ENCODE peak calls at places on chromosome 7, in five cellular contexts. H is IMR-90, A is mesenchymal stem cell, C is trophoblast cell, V is H1. W is an unnamed sample.

GRCh38 chr7:2708547-2709310 is 20.7 kb downstream of the AMZ1 start:
- DNase-seq in H (no peak), A (no peak), C (peak; percentile 92), V (no peak), W (no peak)

GRCh38 chr7:158283016-158283974 is 304.3 kb downstream of the PTPRN2 start:
- DNase-seq in H (no peak), A (no peak), C (no peak), V (peak; percentile 41), W (no peak)

GRCh38 chr7:157379493-157379892 is 42.7 kb downstream of the DNAJB6 start:
- DNase-seq in H (no peak), A (no peak), C (no peak), V (no peak), W (no peak)

GRCh38 chr7:90119178-90119971 is 34.9 kb upstream of the STEAP1 start:
- DNase-seq in H (peak; percentile 1), A (no peak), C (no peak), V (peak; percentile 73), W (no peak)

GRCh38 chr7:77903597-77903996 is 105.0 kb downstream of the PHTF2 start:
- DNase-seq in H (peak; percentile 2), A (no peak), C (no peak), V (no peak), W (no peak)

GRCh38 chr7:37665352-37666022 is 18.1 kb upstream of the GPR141 start:
- DNase-seq in H (no peak), A (no peak), C (no peak), V (no peak), W (no peak)

GRCh38 chr7:17370901-17371550 is 72.6 kb downstream of the AHR start:
- DNase-seq in H (peak; percentile 18), A (peak; percentile 48), C (no peak), V (no peak), W (no peak)

GRCh38 chr7:90655566-90655965 is 59.4 kb downstream of the CDK14 start:
- DNase-seq in H (peak; percentile 94), A (peak; percentile 80), C (no peak), V (no peak), W (no peak)

GRCh38 chr7:157671358-157672255 is 334.8 kb downstream of the DNAJB6 start:
- DNase-seq in H (no peak), A (no peak), C (no peak), V (peak; percentile 38), W (peak; percentile 73)

GRCh38 chr7:74087791-74088453 is 4.3 kb downstream of the LIMK1 start:
- DNase-seq in H (no peak), A (no peak), C (peak; percentile 38), V (no peak), W (no peak)

GRCh38 chr7:74083928-74084721 is 521 bp downstream of the LIMK1 start:
- DNase-seq in H (peak; percentile 59), A (peak; percentile 76), C (no peak), V (peak; percentile 67), W (no peak)

GRCh38 chr7:74082770-74083116 is 861 bp upstream of the LIMK1 start:
- DNase-seq in H (no peak), A (no peak), C (no peak), V (no peak), W (no peak)

GRCh38 chr7:74084722-74085578 is 1.3 kb downstream of the LIMK1 start:
- DNase-seq in H (no peak), A (peak; percentile 13), C (no peak), V (no peak), W (no peak)

GRCh38 chr7:74083117-74083876 is at the start of gene LIMK1:
- DNase-seq in H (peak; percentile 79), A (peak; percentile 85), C (peak; percentile 52), V (peak; percentile 86), W (peak; percentile 84)
- H4K8ac ChIP-seq in H (peak within 1 kb of the TSS; percentile 64), A (peak within 1 kb of the TSS; percentile 87), C (peak within 1 kb of the TSS; percentile 81), V (peak within 1 kb of the TSS; percentile 92), W (peak within 1 kb of the TSS; percentile 52)

GRCh38 chr7:5423272-5423843 is at the start of gene TNRC18:
- DNase-seq in H (no peak), A (no peak), C (no peak), V (peak; percentile 77), W (no peak)

GRCh38 chr7:5424689-5425506 is 1.3 kb upstream of the TNRC18 start:
- DNase-seq in H (peak; percentile 33), A (peak; percentile 51), C (no peak), V (no peak), W (no peak)

GRCh38 chr7:5423844-5424688 is 432 bp upstream of the TNRC18 start:
- DNase-seq in H (peak; percentile 99), A (peak; percentile 99), C (peak; percentile 97), V (peak; percentile 90), W (peak; percentile 99)

GRCh38 chr7:5426226-5426475 is 2.5 kb upstream of the TNRC18 start:
- DNase-seq in H (peak; percentile 66), A (peak; percentile 75), C (no peak), V (no peak), W (no peak)

GRCh38 chr7:5425507-5426225 is 2.0 kb upstream of the TNRC18 start:
- DNase-seq in H (peak; percentile 89), A (peak; percentile 93), C (peak; percentile 67), V (peak; percentile 80), W (peak; percentile 83)
- H3K14ac ChIP-seq in H (peak overlapping the region; percentile 99), A (peak overlapping the region; percentile 98), C (peak overlapping the region; percentile 92), V (no peak overlapping the region), W (peak overlapping the region; percentile 12)

GRCh38 chr7:70455925-70456324 is 676.0 kb upstream of the GALNT17 start:
- DNase-seq in H (no peak), A (no peak), C (no peak), V (no peak), W (no peak)
- H3K4me3 ChIP-seq in H (no peak overlapping the region), A (no peak overlapping the region), C (no peak overlapping the region), V (no peak overlapping the region), W (no peak overlapping the region)

DNA sequence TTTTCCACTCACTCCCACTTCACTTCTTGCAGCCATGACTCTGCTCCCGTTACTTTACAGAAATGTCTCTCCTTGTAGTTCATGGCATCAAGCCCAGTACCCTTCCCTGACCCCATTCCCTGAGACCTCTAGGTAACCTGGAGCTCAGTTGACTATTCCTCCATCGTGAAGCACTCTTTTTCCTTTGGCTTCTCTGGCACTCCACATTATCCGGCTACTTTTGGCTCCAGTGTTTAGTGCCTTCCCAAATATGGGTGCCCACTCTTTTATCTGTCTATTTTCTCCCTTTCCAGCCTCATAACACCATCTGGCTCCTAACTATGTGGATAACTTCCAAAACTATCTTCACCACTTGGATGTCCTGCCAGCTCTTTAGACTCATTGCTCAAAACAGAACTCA is 744.7 kb upstream of the GALNT17 start:
- DNase-seq in H (no peak), A (no peak), C (no peak), V (no peak), W (no peak)
- H4K8ac ChIP-seq in H (no peak overlapping the region), A (no peak overlapping the region), C (no peak overlapping the region), V (no peak overlapping the region), W (no peak overlapping the region)

GRCh38 chr7:42929449-42929848 is 2.5 kb downstream of the PSMA2 start:
- DNase-seq in H (no peak), A (no peak), C (no peak), V (no peak), W (no peak)

GRCh38 chr7:42930889-42931288 is 1.1 kb downstream of the PSMA2 start:
- DNase-seq in H (peak; percentile 29), A (peak; percentile 22), C (no peak), V (no peak), W (no peak)

GRCh38 chr7:42932861-42933591 is 850 bp downstream of the MRPL32 start:
- DNase-seq in H (peak; percentile 26), A (peak; percentile 56), C (no peak), V (no peak), W (peak; percentile 24)

GRCh38 chr7:42931834-42932651 is at the start of the genes MRPL32 and PSMA2:
- DNase-seq in H (peak; percentile 97), A (peak; percentile 99), C (peak; percentile 99), V (peak; percentile 90), W (peak; percentile 94)

DNA sequence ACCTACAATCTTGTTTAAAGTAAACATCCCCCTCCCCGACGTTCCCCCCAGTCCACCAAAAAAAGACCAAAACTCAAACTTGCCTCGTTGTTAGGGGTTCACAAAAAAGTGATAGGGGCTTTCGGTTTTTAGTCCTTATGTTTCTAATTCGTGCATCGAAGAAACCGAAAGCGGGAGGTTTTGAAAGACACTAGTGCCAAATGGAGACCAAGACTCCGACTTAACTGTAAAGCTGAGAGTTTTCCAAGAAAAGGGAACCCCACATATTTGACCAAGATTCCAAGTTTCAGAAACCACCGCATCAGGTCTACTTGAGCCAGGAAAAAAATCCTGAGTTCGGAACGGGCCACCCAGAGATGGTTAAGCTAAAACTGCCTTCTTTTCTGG is 534 bp downstream of the PSMA2 start:
- DNase-seq in H (peak; percentile 12), A (peak; percentile 66), C (no peak), V (no peak), W (no peak)
- H3K14ac ChIP-seq in H (peak overlapping the region; percentile 97), A (no peak overlapping the region), C (peak overlapping the region; percentile 20), V (no peak overlapping the region), W (no peak overlapping the region)

DNA sequence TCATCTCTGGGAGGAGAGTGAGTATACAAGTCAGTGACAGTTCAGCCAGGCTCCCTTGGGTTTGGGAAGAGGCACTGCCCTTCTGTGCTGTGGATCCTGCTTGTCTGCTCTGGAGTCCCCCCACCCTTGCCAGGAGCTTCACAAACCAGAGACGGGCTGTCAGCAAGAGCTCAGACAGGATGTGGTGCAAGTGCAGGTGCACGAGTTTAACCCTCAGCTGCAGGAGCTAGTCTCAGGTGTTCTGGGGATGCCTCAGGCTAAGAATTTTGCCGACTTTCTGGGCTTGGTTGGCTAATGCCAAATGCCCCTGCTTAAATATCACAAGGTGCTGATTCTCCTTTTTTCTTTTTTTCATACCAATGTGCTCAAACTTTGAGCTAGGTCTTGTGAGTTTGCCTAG is 22.3 kb downstream of the ZNF783 start:
- DNase-seq in H (no peak), A (no peak), C (no peak), V (no peak), W (no peak)
- H3K4me3 ChIP-seq in H (no peak overlapping the region), A (no peak overlapping the region), C (no peak overlapping the region), V (no peak overlapping the region), W (no peak overlapping the region)

GRCh38 chr7:7237978-7238267 is 55.6 kb downstream of the C1GALT1 start:
- DNase-seq in H (no peak), A (no peak), C (no peak), V (no peak), W (no peak)
- H4K8ac ChIP-seq in H (no peak overlapping the region), A (no peak overlapping the region), C (no peak overlapping the region), V (no peak overlapping the region), W (no peak overlapping the region)

DNA sequence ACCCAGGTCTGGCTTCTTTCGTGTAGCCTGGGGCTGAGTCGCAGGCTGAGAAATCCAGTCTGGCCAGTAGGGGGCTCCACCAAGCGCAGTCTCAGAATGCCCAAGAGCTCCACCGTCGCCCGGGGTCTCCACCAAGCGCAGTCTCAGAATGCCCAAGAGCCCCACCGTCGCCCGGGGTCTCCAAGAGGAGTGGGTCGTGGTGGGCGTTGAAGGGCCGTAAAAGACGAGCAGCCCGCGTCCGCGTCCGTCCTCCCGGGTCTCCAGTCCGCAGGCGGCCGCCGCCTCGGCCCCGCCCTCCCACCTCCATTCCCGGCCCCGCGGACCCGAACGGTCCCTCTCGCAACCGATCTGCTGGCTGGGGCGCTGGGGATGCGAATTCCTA is 890 bp upstream of the ZYX start:
- DNase-seq in H (peak; percentile 82), A (peak; percentile 88), C (peak; percentile 93), V (peak; percentile 96), W (peak; percentile 89)
- H3K14ac ChIP-seq in H (peak overlapping the region; percentile 92), A (no peak overlapping the region), C (peak overlapping the region; percentile 99), V (no peak overlapping the region), W (peak overlapping the region; percentile 43)

W was measured in neuronal stem cell.